ENCODE peak calls at places on chromosomes 1 and 21, in four cellular contexts. J, H, V and X are unnamed samples.

GRCh38 chr1:93591833-93592635 is 89.6 kb downstream of the BCAR3 start:
- DNase-seq in J (peak; percentile 44), H (peak; percentile 66), V (peak; percentile 90), X (peak; percentile 71)

GRCh38 chr1:32055426-32055825 is 17.3 kb upstream of the TMEM39B start:
- DNase-seq in J (no peak), H (no peak), V (no peak), X (no peak)

GRCh38 chr1:38891753-38892152 is 10.4 kb upstream of the GJA9 start:
- DNase-seq in J (peak; percentile 59), H (peak; percentile 53), V (peak; percentile 61), X (peak; percentile 31)

GRCh38 chr1:154970631-154971340 is at the start of gene SHC1:
- DNase-seq in J (peak; percentile 96), H (peak; percentile 97), V (peak; percentile 83), X (peak; percentile 79)

GRCh38 chr1:229001467-229001866 is 266.2 kb downstream of the RHOU start:
- DNase-seq in J (no peak), H (no peak), V (no peak), X (no peak)

GRCh38 chr1:215530401-215530984 is 36.6 kb upstream of the KCTD3 start:
- DNase-seq in J (no peak), H (no peak), V (no peak), X (no peak)

GRCh38 chr1:210688482-210689233 is 360.0 kb downstream of the HHAT start:
- DNase-seq in J (no peak), H (no peak), V (no peak), X (no peak)

GRCh38 chr21:29379517-29380054 is 80.9 kb downstream of the BACH1 start:
- DNase-seq in J (no peak), H (no peak), V (no peak), X (no peak)

GRCh38 chr1:12561121-12561520 is 56.9 kb downstream of the DHRS3 start:
- DNase-seq in J (no peak), H (no peak), V (no peak), X (no peak)

GRCh38 chr1:215926670-215927069 is 359.6 kb downstream of the KCTD3 start:
- DNase-seq in J (no peak), H (no peak), V (no peak), X (no peak)

GRCh38 chr1:240058049-240058448 is 33.6 kb upstream of the FMN2 start:
- DNase-seq in J (no peak), H (no peak), V (no peak), X (no peak)

GRCh38 chr1:60867782-60868181 is 214.6 kb upstream of the NFIA start:
- DNase-seq in J (no peak), H (no peak), V (no peak), X (peak; percentile 43)

GRCh38 chr21:42061866-42062542 is 9.1 kb upstream of the UMODL1 start:
- DNase-seq in J (no peak), H (no peak), V (no peak), X (no peak)

GRCh38 chr21:21968810-21969588 is 970.8 kb downstream of the NCAM2 start:
- DNase-seq in J (no peak), H (no peak), V (no peak), X (no peak)

GRCh38 chr1:27585684-27586083 is 18.3 kb downstream of the AHDC1 start:
- DNase-seq in J (no peak), H (no peak), V (no peak), X (no peak)

GRCh38 chr1:27597036-27597435 is 6.9 kb downstream of the AHDC1 start:
- DNase-seq in J (no peak), H (no peak), V (no peak), X (no peak)

GRCh38 chr1:12496154-12496961 is 121.7 kb downstream of the DHRS3 start:
- DNase-seq in J (no peak), H (peak; percentile 86), V (no peak), X (no peak)

GRCh38 chr1:27418326-27418761 is 25.9 kb downstream of the GPR3 start:
- DNase-seq in J (no peak), H (peak; percentile 50), V (no peak), X (no peak)

GRCh38 chr1:157006676-157007075 is 38.9 kb downstream of the ARHGEF11 start:
- DNase-seq in J (no peak), H (no peak), V (no peak), X (no peak)

GRCh38 chr1:107196973-107197562 is 56.2 kb downstream of the NTNG1 start:
- DNase-seq in J (peak; percentile 49), H (peak; percentile 44), V (peak; percentile 36), X (peak; percentile 52)

GRCh38 chr1:230825804-230826160 is 42.5 kb downstream of the C1orf198 start:
- DNase-seq in J (no peak), H (no peak), V (no peak), X (no peak)

GRCh38 chr1:178486100-178487069 is 10.4 kb downstream of the CLEC20A start:
- DNase-seq in J (no peak), H (no peak), V (no peak), X (no peak)

GRCh38 chr1:26360051-26360806 is 6.3 kb upstream of the CRYBG2 start:
- DNase-seq in J (peak; percentile 86), H (no peak), V (no peak), X (no peak)

GRCh38 chr1:6508154-6508875 is 16.8 kb upstream of the PLEKHG5 start:
- DNase-seq in J (no peak), H (no peak), V (no peak), X (no peak)

GRCh38 chr1:219812491-219813221 is 115.7 kb downstream of the SLC30A10 start:
- DNase-seq in J (peak; percentile 51), H (peak; percentile 72), V (peak; percentile 85), X (peak; percentile 79)

GRCh38 chr1:12475158-12475934 is 142.7 kb downstream of the DHRS3 start:
- DNase-seq in J (no peak), H (peak; percentile 70), V (peak; percentile 60), X (no peak)

GRCh38 chr1:228079601-228080263 is 2.8 kb upstream of the ARF1 start:
- DNase-seq in J (no peak), H (no peak), V (no peak), X (no peak)

GRCh38 chr1:238319957-238320356 is 429.2 kb upstream of the ZP4 start:
- DNase-seq in J (no peak), H (no peak), V (no peak), X (no peak)

GRCh38 chr1:39755965-39756659 is 15.0 kb downstream of the OXCT2 start:
- DNase-seq in J (no peak), H (no peak), V (no peak), X (no peak)

GRCh38 chr21:37087188-37087587 is 14.1 kb downstream of the TTC3 start:
- DNase-seq in J (no peak), H (peak; percentile 79), V (no peak), X (peak; percentile 34)
- TF ChIP-seq ELF4 in J (no peak), H (peak; percentile 56), V (no peak), X (no peak)

GRCh38 chr21:45407629-45408247 is 2.8 kb downstream of the COL18A1 start:
- DNase-seq in J (no peak), H (no peak), V (no peak), X (no peak)

GRCh38 chr21:45405819-45406762 is 1.1 kb downstream of the COL18A1 start:
- DNase-seq in J (peak; percentile 66), H (peak; percentile 40), V (peak; percentile 45), X (peak; percentile 59)

GRCh38 chr21:45405271-45405818 is 380 bp downstream of the COL18A1 start:
- DNase-seq in J (no peak), H (peak; percentile 69), V (no peak), X (peak; percentile 65)

GRCh38 chr21:45408271-45408791 is 3.4 kb downstream of the COL18A1 start:
- DNase-seq in J (no peak), H (no peak), V (no peak), X (no peak)

DNA sequence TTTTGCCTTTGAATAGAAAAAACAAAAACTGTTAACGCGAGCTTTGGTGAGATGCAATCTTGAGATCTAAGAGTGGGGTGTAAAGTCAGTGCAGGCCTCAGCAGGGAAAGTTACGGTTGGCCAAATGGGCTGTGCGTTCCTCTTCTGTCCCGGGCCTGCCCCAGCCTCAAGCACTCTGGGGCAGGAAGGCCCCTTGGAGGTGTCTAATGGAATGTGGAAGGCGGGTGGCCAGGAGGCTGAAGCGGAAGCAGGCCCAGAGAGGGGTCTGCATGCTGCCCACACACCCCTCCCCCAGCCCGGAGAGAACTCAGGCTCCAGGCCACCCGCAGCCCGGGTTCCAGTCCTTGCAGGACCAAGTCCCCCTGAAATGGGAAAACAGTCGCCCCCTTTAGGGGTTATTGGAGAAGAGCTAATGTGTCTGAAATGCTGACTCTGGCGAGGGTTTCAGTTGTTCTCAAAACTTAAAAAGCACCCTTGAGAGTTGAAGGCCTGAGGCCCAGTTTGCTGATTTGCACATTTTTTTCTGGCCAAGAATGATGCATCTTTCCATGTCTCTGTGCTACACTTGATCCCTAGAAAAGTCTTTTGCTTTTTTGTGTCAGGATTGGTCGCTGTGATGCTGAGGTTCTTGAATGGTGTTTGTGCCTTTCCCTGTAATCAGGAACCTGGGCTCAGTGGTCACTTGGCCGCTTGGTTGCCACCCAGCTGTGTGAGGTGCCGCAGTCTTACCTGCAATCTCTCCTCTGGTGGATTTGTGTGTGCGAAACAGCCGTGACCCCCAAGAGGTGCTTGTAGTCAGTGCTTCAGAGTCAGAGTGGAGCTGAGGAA is 2.0 kb downstream of the COL18A1 start:
- DNase-seq in J (peak; percentile 79), H (peak; percentile 38), V (peak; percentile 51), X (no peak)
- TF ChIP-seq ELF4 in J (no peak), H (no peak), V (no peak), X (no peak)

DNA sequence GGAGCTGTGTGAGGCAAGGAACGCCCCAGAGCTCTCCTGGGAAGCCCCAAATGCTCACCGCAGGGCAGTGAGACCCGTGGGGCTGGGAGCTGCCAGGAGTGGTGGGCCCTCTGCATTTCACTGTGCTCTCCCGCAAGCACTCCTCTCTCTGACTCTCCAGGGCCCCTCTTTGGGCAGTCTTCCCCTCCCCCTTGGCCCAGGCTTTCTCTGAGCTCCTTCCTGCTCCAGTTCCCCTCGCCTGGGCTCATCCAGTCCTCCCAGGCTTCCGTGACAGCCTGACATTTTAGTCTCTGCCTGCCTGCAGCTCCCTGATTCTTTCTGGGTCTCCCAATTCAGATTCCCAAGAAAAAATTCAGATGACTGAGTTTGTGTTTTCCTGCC is 2.2 kb upstream of the CA6 start:
- DNase-seq in J (peak; percentile 52), H (no peak), V (no peak), X (no peak)
- TF ChIP-seq ELF4 in J (no peak), H (no peak), V (no peak), X (no peak)

GRCh38 chr1:44723496-44724407 is 7.2 kb downstream of the RNU5D-1 start:
- DNase-seq in J (no peak), H (no peak), V (no peak), X (no peak)
- TF ChIP-seq ELF4 in J (no peak), H (no peak), V (no peak), X (no peak)

GRCh38 chr1:51644533-51645197 is 27.8 kb downstream of the OSBPL9 start:
- DNase-seq in J (no peak), H (no peak), V (no peak), X (no peak)
- TF ChIP-seq ELF4 in J (no peak), H (no peak), V (no peak), X (no peak)

DNA sequence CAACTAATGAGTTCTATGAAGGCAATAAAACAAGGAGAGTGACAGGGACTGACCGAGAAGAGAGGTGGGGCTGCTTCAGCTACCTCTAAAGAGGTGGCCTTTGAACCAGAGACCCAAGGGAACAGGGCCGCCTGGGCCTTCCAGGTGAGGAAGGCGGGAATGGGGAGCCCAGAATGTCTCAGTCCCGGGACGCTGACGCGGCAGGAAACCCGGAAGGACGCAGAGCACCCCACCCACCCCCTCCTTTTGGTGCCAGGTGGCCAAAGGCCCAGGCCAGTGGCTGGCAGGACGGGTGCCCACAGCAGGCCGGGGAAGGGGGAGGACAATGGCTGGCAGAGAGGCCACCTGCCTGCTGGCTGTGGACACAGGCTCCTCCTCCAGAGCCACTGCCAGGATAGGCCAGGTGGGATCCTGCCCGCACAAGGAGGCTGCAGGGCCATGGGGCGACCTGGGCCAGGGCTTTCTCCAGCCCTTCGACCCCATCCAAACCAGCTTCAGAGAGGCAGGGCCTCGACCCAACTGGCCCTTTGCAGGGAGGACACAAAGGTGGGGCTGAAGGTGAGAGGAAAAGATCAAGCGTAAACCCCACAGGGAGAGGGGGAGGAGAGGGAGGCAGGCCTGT is 58.2 kb downstream of the CASZ1 start:
- DNase-seq in J (peak; percentile 35), H (no peak), V (no peak), X (no peak)
- TF ChIP-seq ELF4 in J (no peak), H (no peak), V (no peak), X (no peak)